ENCODE peak calls at places on chromosomes 11 and 22, in eight cellular contexts. C, A, H, R, T, D, X and O are unnamed samples.
A peak's percentile ranks its signal among the peaks of the same experiment; 100 is the strongest.

GRCh38 chr22:44920183-44920582 is 89.6 kb downstream of the PHF21B start:
- DNase-seq in D (no peak), T (no peak), R (no peak), H (no peak), X (no peak), A (no peak), C (no peak), O (no peak)

GRCh38 chr22:36551096-36551495 is 22.1 kb upstream of the EIF3D start:
- DNase-seq in X (no peak), A (no peak), C (no peak), R (no peak), H (no peak), T (no peak), D (no peak), O (no peak)

GRCh38 chr11:110564676-110565343 is 135.1 kb downstream of the FDX1 start:
- DNase-seq in X (no peak), T (no peak), R (no peak), D (no peak), C (no peak), A (no peak), H (no peak), O (no peak)

GRCh38 chr11:2741377-2742131 is 41.8 kb upstream of the KCNQ1OT1 start:
- DNase-seq in A (peak; percentile 15), D (no peak), R (peak; percentile 63), C (no peak), X (no peak), H (peak; percentile 17), T (no peak), O (peak; percentile 67)

GRCh38 chr11:10309163-10310093 is 4.6 kb downstream of the ADM start:
- DNase-seq in C (no peak), R (peak; percentile 65), D (no peak), X (no peak), H (peak; percentile 86), A (no peak), T (no peak), O (peak; percentile 89)

GRCh38 chr11:119696378-119697157 is 32.4 kb downstream of the NECTIN1 start:
- DNase-seq in H (peak; percentile 100), X (no peak), D (no peak), T (no peak), A (no peak), R (no peak), C (no peak), O (no peak)

GRCh38 chr11:34732831-34733230 is 111.9 kb downstream of the EHF start:
- DNase-seq in T (no peak), H (no peak), R (no peak), C (no peak), A (no peak), X (peak; percentile 3), D (no peak), O (no peak)

GRCh38 chr11:12003815-12004214 is 4.6 kb downstream of the DKK3 start:
- DNase-seq in H (no peak), T (no peak), C (no peak), D (no peak), A (no peak), R (no peak), X (no peak), O (no peak)

GRCh38 chr22:29912605-29913398 is 29.8 kb downstream of the MTMR3 start:
- DNase-seq in C (no peak), A (peak; percentile 44), T (no peak), D (peak; percentile 79), R (peak; percentile 74), H (peak; percentile 14), X (no peak), O (peak; percentile 81)

GRCh38 chr11:67045314-67045713 is 11.3 kb upstream of the RHOD start:
- DNase-seq in T (no peak), A (no peak), R (peak; percentile 94), C (no peak), X (no peak), D (peak; percentile 76), H (peak; percentile 94), O (peak; percentile 90)

GRCh38 chr11:134069426-134069921 is 602 bp downstream of the JAM3 start:
- DNase-seq in R (peak; percentile 9), T (no peak), H (no peak), D (no peak), A (peak; percentile 10), X (no peak), C (peak; percentile 65), O (no peak)

GRCh38 chr11:1237851-1238250 is 15.0 kb downstream of the MUC5B start:
- DNase-seq in C (no peak), A (no peak), T (no peak), X (no peak), R (no peak), H (no peak), D (no peak), O (no peak)

GRCh38 chr11:130871616-130872015 is 44.7 kb downstream of the SNX19 start:
- DNase-seq in A (no peak), H (peak; percentile 70), C (no peak), D (no peak), X (no peak), R (no peak), T (no peak), O (no peak)

GRCh38 chr22:28864878-28865596 is 18.3 kb upstream of the ZNRF3 start:
- DNase-seq in A (no peak), C (no peak), T (no peak), R (no peak), H (no peak), D (no peak), X (no peak), O (no peak)

GRCh38 chr11:30412509-30412908 is 89.6 kb downstream of the ARL14EP start:
- DNase-seq in R (no peak), H (no peak), A (no peak), T (no peak), C (no peak), X (no peak), D (no peak), O (no peak)

GRCh38 chr11:125959931-125960330 is 14.1 kb downstream of the VSIG10L2 start:
- DNase-seq in X (no peak), D (no peak), T (no peak), R (no peak), A (no peak), C (no peak), H (no peak), O (no peak)

GRCh38 chr11:26228778-26229177 is 103.2 kb upstream of the ANO3 start:
- DNase-seq in H (no peak), X (no peak), T (no peak), A (no peak), C (no peak), R (peak; percentile 28), D (no peak), O (peak; percentile 23)

GRCh38 chr11:35525501-35526175 is at the start of gene PAMR1:
- DNase-seq in D (no peak), A (peak; percentile 38), R (peak; percentile 74), C (no peak), H (peak; percentile 63), X (no peak), T (no peak), O (no peak)

GRCh38 chr11:45332486-45332934 is 46.4 kb upstream of the SYT13 start:
- DNase-seq in D (peak; percentile 1), X (peak; percentile 38), T (peak; percentile 37), C (peak; percentile 10), A (peak; percentile 7), H (no peak), R (peak; percentile 27), O (no peak)

GRCh38 chr11:31798057-31799035 is 12.8 kb downstream of the PAX6 start:
- DNase-seq in H (no peak), A (no peak), T (no peak), X (no peak), D (no peak), R (no peak), C (no peak), O (no peak)

GRCh38 chr11:65417702-65418430 is 4.7 kb upstream of the NEAT1 start:
- DNase-seq in C (no peak), X (no peak), R (no peak), T (peak; percentile 36), D (no peak), H (peak; percentile 39), A (no peak), O (peak; percentile 9)